ENCODE peak calls at places on chromosomes 1 and 21, in nine cellular contexts. I is mammary epithelial cell, F is left cardiac atrium, R is GM06990, Z is fibroblast of gingiva, U is brain microvascular endothelial cell, P is tibial artery, A is C1 segment of cervical spinal cord, Q is progenitor cell of endocrine pancreas. V is an unnamed sample.

GRCh38 chr1:157334041-157334440 is 195.8 kb upstream of the ETV3 start:
- DNase-seq in I (no peak), F (no peak), R (no peak), Z (no peak), U (no peak), P (no peak), A (no peak), Q (no peak), V (no peak)

GRCh38 chr1:41883507-41883906 is 35.2 kb downstream of the HIVEP3 start:
- DNase-seq in I (no peak), F (no peak), R (no peak), Z (no peak), U (no peak), P (no peak), A (no peak), Q (no peak), V (no peak)

GRCh38 chr1:119712342-119713038 is 756 bp downstream of the PHGDH start:
- DNase-seq in I (peak), F (peak), R (peak), Z (peak), U (peak), P (peak), A (peak), Q (peak), V (peak)

GRCh38 chr21:44353200-44353970 is at the start of gene TRPM2:
- DNase-seq in I (no peak), F (no peak), R (peak), Z (peak), U (no peak), P (no peak), A (no peak), Q (no peak), V (no peak)

GRCh38 chr1:206012086-206012859 is 9.1 kb upstream of the RAB7B start:
- DNase-seq in I (no peak), F (peak), R (peak), Z (no peak), U (no peak), P (peak), A (no peak), Q (no peak), V (peak)

GRCh38 chr1:237124856-237125462 is 83.0 kb downstream of the RYR2 start:
- DNase-seq in I (no peak), F (no peak), R (no peak), Z (no peak), U (no peak), P (no peak), A (no peak), Q (no peak), V (no peak)

GRCh38 chr1:229408458-229409037 is 25.3 kb downstream of the ACTA1 start:
- DNase-seq in I (no peak), F (peak), R (no peak), Z (no peak), U (no peak), P (no peak), A (no peak), Q (no peak), V (peak)

GRCh38 chr1:18232052-18232451 is 124.5 kb downstream of the IGSF21 start:
- DNase-seq in I (no peak), F (no peak), R (no peak), Z (no peak), U (no peak), P (no peak), A (no peak), Q (no peak), V (no peak)

GRCh38 chr21:42026072-42026415 is 15.9 kb upstream of the ZBTB21 start:
- DNase-seq in I (no peak), F (no peak), R (no peak), Z (no peak), U (no peak), P (peak), A (no peak), Q (no peak), V (no peak)

GRCh38 chr1:15104768-15105167 is 48.8 kb upstream of the TMEM51 start:
- DNase-seq in I (no peak), F (no peak), R (no peak), Z (no peak), U (no peak), P (no peak), A (no peak), Q (no peak), V (no peak)

GRCh38 chr1:107867892-107868291 is 97.1 kb downstream of the VAV3 start:
- DNase-seq in I (no peak), F (no peak), R (no peak), Z (no peak), U (no peak), P (no peak), A (no peak), Q (no peak), V (no peak)

GRCh38 chr1:215566556-215567490 is at the start of gene KCTD3:
- DNase-seq in I (peak), F (peak), R (peak), Z (peak), U (peak), P (peak), A (peak), Q (peak), V (peak)

GRCh38 chr1:93827128-93827527 is 51.9 kb downstream of the DNTTIP2 start:
- DNase-seq in I (no peak), F (no peak), R (no peak), Z (peak), U (no peak), P (no peak), A (no peak), Q (no peak), V (no peak)

GRCh38 chr1:101238681-101239094 is 1.9 kb downstream of the S1PR1 start:
- DNase-seq in I (peak), F (peak), R (peak), Z (peak), U (peak), P (peak), A (peak), Q (peak), V (peak)

GRCh38 chr1:147717051-147717705 is 43.2 kb downstream of the GJA5 start:
- DNase-seq in I (peak), F (no peak), R (no peak), Z (no peak), U (no peak), P (no peak), A (no peak), Q (no peak), V (no peak)

GRCh38 chr1:204678721-204679455 is 6.7 kb downstream of the LRRN2 start:
- DNase-seq in I (no peak), F (no peak), R (no peak), Z (no peak), U (no peak), P (peak), A (no peak), Q (no peak), V (no peak)

GRCh38 chr1:41764608-41765007 is 154.1 kb downstream of the HIVEP3 start:
- DNase-seq in I (no peak), F (no peak), R (no peak), Z (no peak), U (no peak), P (peak), A (no peak), Q (no peak), V (no peak)

GRCh38 chr1:108009603-108010195 is 44.7 kb upstream of the VAV3 start:
- DNase-seq in I (peak), F (no peak), R (no peak), Z (peak), U (peak), P (no peak), A (no peak), Q (no peak), V (no peak)

GRCh38 chr1:222266223-222267215 is 281.4 kb downstream of the HHIPL2 start:
- DNase-seq in I (peak), F (no peak), R (no peak), Z (no peak), U (no peak), P (no peak), A (no peak), Q (no peak), V (peak)

GRCh38 chr1:33257388-33257758 is 1.1 kb downstream of the ZNF362 start:
- DNase-seq in I (no peak), F (no peak), R (no peak), Z (no peak), U (no peak), P (no peak), A (no peak), Q (no peak), V (no peak)

GRCh38 chr1:90616395-90616794 is 100.7 kb downstream of the BARHL2 start:
- DNase-seq in I (peak), F (no peak), R (no peak), Z (no peak), U (peak), P (no peak), A (no peak), Q (no peak), V (peak)

GRCh38 chr1:224541072-224541790 is 74.9 kb upstream of the CNIH3 start:
- DNase-seq in I (no peak), F (no peak), R (no peak), Z (no peak), U (no peak), P (no peak), A (no peak), Q (no peak), V (no peak)

GRCh38 chr21:31354604-31355443 is 10.8 kb upstream of the TIAM1 start:
- DNase-seq in I (peak), F (no peak), R (no peak), Z (peak), U (peak), P (no peak), A (no peak), Q (no peak), V (no peak)

GRCh38 chr1:206588492-206588891 is 23.8 kb downstream of the EIF2D start:
- DNase-seq in I (no peak), F (no peak), R (no peak), Z (no peak), U (peak), P (no peak), A (no peak), Q (no peak), V (no peak)

GRCh38 chr1:1212780-1213152 is 1.2 kb downstream of the TNFRSF4 start:
- DNase-seq in I (no peak), F (peak), R (peak), Z (no peak), U (no peak), P (no peak), A (no peak), Q (no peak), V (no peak)

GRCh38 chr1:233376711-233377110 is 49.2 kb downstream of the MAP3K21 start:
- DNase-seq in I (no peak), F (no peak), R (no peak), Z (no peak), U (no peak), P (no peak), A (no peak), Q (no peak), V (no peak)

GRCh38 chr1:157968503-157968902 is 24.9 kb upstream of the KIRREL1 start:
- DNase-seq in I (peak), F (peak), R (no peak), Z (peak), U (peak), P (no peak), A (no peak), Q (no peak), V (no peak)

GRCh38 chr1:201714542-201715276 is 114.2 kb upstream of the IPO9 start:
- DNase-seq in I (peak), F (peak), R (no peak), Z (peak), U (peak), P (peak), A (peak), Q (no peak), V (no peak)

GRCh38 chr1:17915511-17916205 is 160.5 kb downstream of the ACTL8 start:
- DNase-seq in I (no peak), F (no peak), R (no peak), Z (no peak), U (no peak), P (peak), A (no peak), Q (no peak), V (peak)

GRCh38 chr1:107926436-107927080 is 38.4 kb downstream of the VAV3 start:
- DNase-seq in I (peak), F (no peak), R (no peak), Z (no peak), U (no peak), P (no peak), A (no peak), Q (no peak), V (no peak)

GRCh38 chr1:1360511-1361169 is 2.3 kb upstream of the MXRA8 start:
- DNase-seq in I (peak), F (peak), R (no peak), Z (peak), U (peak), P (peak), A (no peak), Q (peak), V (no peak)

GRCh38 chr1:2214541-2215241 is 13.4 kb upstream of the SKI start:
- DNase-seq in I (no peak), F (no peak), R (no peak), Z (no peak), U (no peak), P (peak), A (no peak), Q (no peak), V (no peak)

GRCh38 chr1:226093621-226094020 is 31.1 kb downstream of the H3-3A start:
- DNase-seq in I (no peak), F (peak), R (no peak), Z (no peak), U (no peak), P (no peak), A (no peak), Q (no peak), V (no peak)

GRCh38 chr1:78231477-78231876 is 185.7 kb downstream of the GIPC2 start:
- DNase-seq in I (no peak), F (no peak), R (no peak), Z (no peak), U (no peak), P (no peak), A (no peak), Q (no peak), V (no peak)

GRCh38 chr1:14915356-14916054 is 238.0 kb upstream of the TMEM51 start:
- DNase-seq in I (no peak), F (peak), R (no peak), Z (no peak), U (no peak), P (no peak), A (no peak), Q (peak), V (peak)

GRCh38 chr1:38973659-38974437 is 17.2 kb upstream of the AKIRIN1 start:
- DNase-seq in I (no peak), F (no peak), R (no peak), Z (peak), U (no peak), P (peak), A (no peak), Q (no peak), V (no peak)